ENCODE peak calls at places on chromosomes 2 and 18, in four cellular contexts. L is IMR-90, W is neuronal stem cell, E is H9. T is an unnamed sample.

GRCh38 chr2:96144481-96145027 is 686 bp downstream of the DUSP2 start:
- DNase-seq in E (peak; percentile 52), W (no peak), L (no peak), T (peak; percentile 62)

GRCh38 chr2:186737737-186738508 is 44.1 kb downstream of the FAM171B start:
- DNase-seq in E (no peak), W (no peak), L (no peak), T (peak; percentile 35)

GRCh38 chr2:109126501-109126860 is 2.5 kb upstream of the SH3RF3 start:
- DNase-seq in W (no peak), L (peak; percentile 92), E (no peak), T (peak; percentile 46)

GRCh38 chr2:95275151-95275515 is 884 bp downstream of the PROM2 start:
- DNase-seq in W (no peak), L (no peak), E (no peak), T (no peak)

GRCh38 chr2:39736593-39736992 is 42.5 kb downstream of the THUMPD2 start:
- DNase-seq in W (no peak), E (no peak), L (peak; percentile 95), T (no peak)

GRCh38 chr2:39603436-39603835 is 62.3 kb upstream of the TMEM178A start:
- DNase-seq in W (no peak), L (peak; percentile 33), E (no peak), T (no peak)

GRCh38 chr2:201057715-201058248 is 13.7 kb downstream of the HYCC2 start:
- DNase-seq in L (no peak), W (no peak), E (no peak), T (peak; percentile 81)

GRCh38 chr2:37412201-37412600 is 67.8 kb downstream of the QPCT start:
- DNase-seq in L (no peak), E (no peak), W (no peak), T (no peak)

GRCh38 chr2:1634681-1635341 is 109.5 kb downstream of the PXDN start:
- DNase-seq in L (no peak), E (no peak), W (no peak), T (no peak)

GRCh38 chr18:8881103-8881502 is 175.7 kb downstream of the MTCL1 start:
- DNase-seq in L (no peak), E (no peak), W (no peak), T (no peak)
- H2BK5ac ChIP-seq in L (no peak overlapping the region), E (no peak overlapping the region), W (no peak overlapping the region), T (peak overlapping the region; percentile 51)

GRCh38 chr18:77136076-77136718 is 3.6 kb upstream of the MBP start:
- DNase-seq in L (no peak), W (no peak), E (no peak), T (no peak)
- H2BK120ac ChIP-seq in L (no peak overlapping the region), W (no peak overlapping the region), E (no peak overlapping the region), T (no peak overlapping the region)

GRCh38 chr2:191845248-191845715 is 1.6 kb downstream of the CAVIN2 start:
- DNase-seq in L (no peak), W (no peak), E (peak; percentile 51), T (no peak)
- H2BK5ac ChIP-seq in L (peak overlapping the region; percentile 69), W (no peak overlapping the region), E (no peak overlapping the region), T (no peak overlapping the region)

DNA sequence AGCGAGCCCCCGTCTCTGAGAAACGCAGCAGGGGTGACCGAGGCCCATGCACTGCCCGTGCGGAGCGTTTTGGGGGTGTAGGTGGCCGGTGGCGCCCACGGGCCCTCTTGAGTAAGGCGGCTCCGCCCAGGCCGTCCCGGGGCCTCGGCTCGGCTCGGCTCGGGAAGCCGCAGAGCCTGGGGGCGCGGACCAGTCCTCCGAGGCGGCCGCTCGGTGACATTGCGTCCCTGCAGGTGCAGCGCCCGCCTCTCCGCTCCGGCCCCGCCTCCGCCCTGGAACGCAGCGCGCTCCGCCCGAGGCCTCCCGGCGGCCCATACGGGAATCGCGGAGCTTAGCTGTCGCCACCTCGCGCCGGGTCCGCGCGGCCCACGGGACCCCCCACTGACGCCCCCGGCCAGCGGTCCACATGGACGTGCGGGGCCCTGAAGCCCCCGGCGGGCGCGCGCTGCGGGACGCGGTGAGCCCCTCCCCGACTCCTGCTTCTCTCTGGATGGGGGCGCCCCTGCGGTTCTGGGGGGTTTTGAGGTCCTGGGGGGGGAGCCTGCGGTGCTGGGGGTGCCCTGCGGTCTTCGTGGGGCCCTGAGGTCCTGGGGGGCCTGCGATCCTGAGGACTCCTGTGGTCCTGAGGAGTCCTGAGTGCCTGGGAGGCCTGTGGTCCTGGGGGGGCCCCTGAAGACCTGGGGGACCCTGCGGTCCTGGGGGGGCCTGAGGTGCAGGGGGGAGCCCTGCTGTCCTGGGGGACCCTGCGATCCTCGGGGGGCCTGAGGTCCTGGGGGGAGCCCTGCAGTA is at the start of gene HSBP1L1:
- DNase-seq in W (peak; percentile 56), L (no peak), E (peak; percentile 75), T (peak; percentile 70)
- H2BK120ac ChIP-seq in W (no peak within 1 kb of the TSS), L (peak within 1 kb of the TSS; percentile 78), E (no peak within 1 kb of the TSS), T (no peak within 1 kb of the TSS)

GRCh38 chr2:206083602-206084467 is 2.1 kb downstream of the INO80D start:
- DNase-seq in E (peak; percentile 86), L (no peak), W (no peak), T (peak; percentile 91)

GRCh38 chr2:206085742-206086445 is at the start of gene INO80D:
- DNase-seq in E (peak; percentile 73), W (peak; percentile 72), L (peak; percentile 86), T (peak; percentile 93)

GRCh38 chr2:206084468-206084869 is 1.5 kb downstream of the INO80D start:
- DNase-seq in L (peak; percentile 82), E (peak; percentile 88), W (peak; percentile 61), T (peak; percentile 95)

GRCh38 chr2:206086683-206087350 is 843 bp upstream of the INO80D start:
- DNase-seq in W (no peak), E (no peak), L (no peak), T (no peak)

GRCh38 chr2:206084870-206085741 is 868 bp downstream of the INO80D start:
- DNase-seq in E (peak; percentile 37), W (peak; percentile 33), L (no peak), T (peak; percentile 37)
- H2BK5ac ChIP-seq in E (no peak overlapping the region), W (peak overlapping the region; percentile 96), L (peak overlapping the region; percentile 78), T (peak overlapping the region; percentile 41)

GRCh38 chr2:127407091-127407490 is 11.1 kb upstream of the PROC start:
- DNase-seq in E (no peak), W (no peak), L (no peak), T (no peak)
- H2BK120ac ChIP-seq in E (no peak overlapping the region), W (no peak overlapping the region), L (peak overlapping the region; percentile 87), T (no peak overlapping the region)

DNA sequence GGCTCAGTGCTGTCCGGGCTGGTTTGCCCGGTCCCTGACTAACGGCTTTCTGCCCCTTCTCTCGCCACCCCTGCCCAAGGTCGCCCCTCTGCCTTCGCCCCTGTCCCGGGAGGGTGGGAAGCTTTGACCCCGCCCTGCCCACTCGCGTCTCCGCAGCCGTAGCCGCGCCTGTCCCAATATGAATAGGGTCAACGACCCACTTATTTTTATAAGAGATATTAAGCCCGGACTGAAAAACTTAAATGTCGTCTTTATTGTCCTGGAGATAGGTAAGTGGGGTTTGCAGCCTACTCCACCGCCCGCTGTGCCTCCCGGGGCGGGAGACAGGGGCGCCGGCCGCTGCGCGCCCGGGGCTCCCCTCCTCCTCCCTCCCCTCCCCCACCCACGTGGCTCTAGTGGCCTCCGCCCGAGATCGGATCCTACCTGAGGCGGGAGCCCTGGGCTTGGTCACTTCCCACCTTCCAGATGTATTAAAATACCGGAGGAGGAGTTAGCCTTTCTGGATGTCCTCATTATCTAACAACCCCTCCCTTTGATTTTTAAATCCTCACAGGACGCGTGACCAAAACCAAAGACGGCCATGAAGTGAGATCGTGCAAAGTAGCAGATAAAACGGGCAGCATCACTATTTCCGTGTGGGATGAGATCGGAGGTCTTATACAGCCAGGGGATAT is 638 bp downstream of the NABP1 start:
- DNase-seq in L (no peak), E (peak; percentile 50), W (no peak), T (peak; percentile 73)
- H2BK5ac ChIP-seq in L (peak overlapping the region; percentile 96), E (no peak overlapping the region), W (no peak overlapping the region), T (no peak overlapping the region)

DNA sequence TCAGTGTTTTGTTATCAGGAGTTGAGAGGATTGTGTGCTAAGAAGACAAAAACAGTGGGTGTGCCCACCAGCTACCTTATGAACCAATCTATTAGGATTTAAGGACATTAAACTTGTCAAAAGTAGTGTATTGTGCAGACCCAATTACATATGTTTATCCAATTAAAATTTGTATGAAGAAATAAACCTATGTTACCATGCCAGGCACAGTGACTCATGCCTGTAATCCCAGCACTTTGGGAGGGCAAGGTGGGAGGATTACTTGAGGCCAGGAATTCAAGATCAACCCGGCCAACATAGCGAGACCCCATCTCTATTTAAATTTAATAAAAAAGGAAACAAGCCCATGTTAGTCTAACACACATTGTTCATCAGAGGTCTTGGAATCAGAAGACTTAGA is 162.2 kb downstream of the IRS1 start:
- DNase-seq in L (no peak), E (no peak), W (no peak), T (no peak)
- H2BK120ac ChIP-seq in L (peak overlapping the region; percentile 62), E (no peak overlapping the region), W (no peak overlapping the region), T (no peak overlapping the region)

T was measured in mesendoderm.